ENCODE peak calls at places on chromosomes 7 and 10, in seven cellular contexts. C is T-helper 17 cell; Z is fibroblast of pulmonary artery; Q is astrocyte of the spinal cord; H is Calu3; V is stimulated activated CD4-positive, alpha-beta T cell treated with anti-CD3 and anti-CD28 coated beads, Interleukin-1b, Interleukin-23, amount 100 ng/mL, for 24 hours; A is colonic mucosa. K is an unnamed sample.
A peak's percentile ranks its signal among the peaks of the same experiment; 100 is the strongest.

GRCh38 chr7:132065193-132065972 is 509.0 kb upstream of the PODXL start:
- DNase-seq in A (peak; percentile 37), Q (peak; percentile 98), Z (peak; percentile 94), C (no peak), V (no peak), H (peak; percentile 51), K (peak; percentile 92)

GRCh38 chr10:7134448-7134847 is 276.4 kb downstream of the SFMBT2 start:
- DNase-seq in Z (no peak), Q (no peak), H (no peak), V (no peak), A (no peak), C (no peak), K (no peak)

GRCh38 chr10:61973169-61973568 is 71.7 kb downstream of the ARID5B start:
- DNase-seq in Z (peak; percentile 58), A (no peak), Q (no peak), C (no peak), H (no peak), V (no peak), K (peak; percentile 34)

GRCh38 chr10:24552346-24553016 is 171.2 kb downstream of the ARHGAP21 start:
- DNase-seq in Q (no peak), V (no peak), H (peak; percentile 89), Z (no peak), A (peak; percentile 92), C (no peak), K (no peak)

GRCh38 chr10:6558759-6559429 is 21.2 kb downstream of the PRKCQ start:
- DNase-seq in A (no peak), C (no peak), H (no peak), Z (no peak), Q (no peak), V (no peak), K (no peak)

GRCh38 chr7:18770852-18771251 is 275.3 kb downstream of the HDAC9 start:
- DNase-seq in Q (no peak), V (no peak), H (no peak), A (no peak), C (no peak), Z (no peak), K (no peak)

GRCh38 chr7:112331495-112331894 is 118.8 kb upstream of the IFRD1 start:
- DNase-seq in H (no peak), Z (no peak), C (no peak), A (no peak), Q (no peak), V (no peak), K (no peak)

GRCh38 chr7:15607541-15608210 is 45.9 kb upstream of the AGMO start:
- DNase-seq in C (no peak), Z (no peak), Q (no peak), A (no peak), H (no peak), V (no peak), K (peak; percentile 11)

GRCh38 chr10:61986788-61987187 is 85.3 kb downstream of the ARID5B start:
- DNase-seq in C (no peak), Z (no peak), V (no peak), Q (no peak), A (no peak), H (no peak), K (no peak)

GRCh38 chr10:90856964-90857634 is 740 bp downstream of the HTR7 start:
- DNase-seq in H (no peak), Z (no peak), V (no peak), A (no peak), C (no peak), Q (no peak), K (peak; percentile 16)

GRCh38 chr10:127921751-127922140 is 14.8 kb downstream of the PTPRE start:
- DNase-seq in Q (no peak), H (no peak), A (no peak), C (no peak), V (no peak), Z (no peak), K (peak; percentile 50)

GRCh38 chr10:16799621-16800020 is 17.6 kb downstream of the RSU1 start:
- DNase-seq in Z (no peak), V (no peak), Q (no peak), C (no peak), H (no peak), A (no peak), K (no peak)

GRCh38 chr10:94005050-94005449 is 11.3 kb downstream of the PLCE1 start:
- DNase-seq in H (peak; percentile 27), V (no peak), Z (peak; percentile 33), A (peak; percentile 87), Q (peak; percentile 61), C (no peak), K (no peak)

K was measured in mesenchymal stem cell.